ENCODE peak calls at places on chromosomes 7 and 10, in six cellular contexts. X, B, E, T, U and I are unnamed samples.

GRCh38 chr10:17643339-17643754 is 604 bp upstream of the STAM start:
- DNase-seq in B (peak), U (peak), X (no peak), E (peak), T (no peak), I (peak)

GRCh38 chr7:30206466-30206865 is 71.7 kb downstream of the MTURN start:
- DNase-seq in U (no peak), T (no peak), B (peak), X (no peak), E (peak), I (no peak)

GRCh38 chr7:21550821-21551531 is 8.1 kb downstream of the DNAH11 start:
- DNase-seq in B (no peak), X (no peak), T (no peak), U (peak), E (no peak), I (no peak)

GRCh38 chr7:71323726-71324125 is 191.8 kb downstream of the GALNT17 start:
- DNase-seq in E (no peak), U (no peak), B (no peak), T (no peak), X (no peak), I (no peak)

GRCh38 chr10:6247041-6247712 is 44.4 kb downstream of the PFKFB3 start:
- DNase-seq in X (no peak), B (no peak), U (no peak), E (no peak), T (peak), I (no peak)

GRCh38 chr7:144384071-144384470 is 19.4 kb downstream of the NOBOX start:
- DNase-seq in T (no peak), X (no peak), U (no peak), B (peak), E (no peak), I (no peak)

GRCh38 chr10:28587270-28587969 is 54.5 kb downstream of the WAC start:
- DNase-seq in T (no peak), E (no peak), B (peak), U (no peak), X (no peak), I (no peak)

GRCh38 chr10:97023401-97024180 is 162.2 kb downstream of the SLIT1 start:
- DNase-seq in E (no peak), B (peak), U (no peak), X (no peak), T (no peak), I (no peak)

GRCh38 chr10:115171392-115171960 is 78.3 kb downstream of the ATRNL1 start:
- DNase-seq in X (no peak), B (peak), U (no peak), T (no peak), E (no peak), I (no peak)

GRCh38 chr7:149664666-149665065 is 108.7 kb downstream of the ZNF467 start:
- DNase-seq in T (no peak), B (no peak), X (no peak), E (no peak), U (no peak), I (no peak)

GRCh38 chr10:31947144-31947926 is 18.7 kb upstream of the ARHGAP12 start:
- DNase-seq in X (no peak), U (peak), B (peak), E (no peak), T (no peak), I (no peak)

GRCh38 chr10:32987172-32987571 is 29.1 kb upstream of the ITGB1 start:
- DNase-seq in U (no peak), T (no peak), B (no peak), X (no peak), E (no peak), I (no peak)

GRCh38 chr7:74130518-74130917 is 43.6 kb upstream of the EIF4H start:
- DNase-seq in T (no peak), B (no peak), X (no peak), U (no peak), E (no peak), I (no peak)

GRCh38 chr7:43296306-43296705 is 183.9 kb downstream of the HECW1 start:
- DNase-seq in E (no peak), U (no peak), X (no peak), B (no peak), T (no peak), I (no peak)

GRCh38 chr10:103551619-103552602 is 58.4 kb downstream of the NEURL1 start:
- DNase-seq in T (no peak), U (no peak), B (no peak), E (no peak), X (no peak), I (no peak)

GRCh38 chr10:79984851-79985250 is 35.9 kb upstream of the SFTPD start:
- DNase-seq in U (no peak), X (no peak), T (no peak), E (no peak), B (no peak), I (no peak)